ENCODE peak calls at places on chromosomes 7 and 10, in eight cellular contexts. I is NCI-H1694 treated with DMSO at 0.1 percent for 48 hours; W is Daoy; N is stimulated activated CD8-positive, alpha-beta memory T cell treated with anti-CD3 and anti-CD28 coated beads, Interleukin-4, amount 100 ng/mL, for 48 hours; U is fibroblast of lung; A is GM23248; R is colonic mucosa; F is H1. L is an unnamed sample.

GRCh38 chr7:5382281-5383041 is 41.2 kb downstream of the TNRC18 start:
- DNase-seq in R (no peak), N (no peak), I (no peak), U (no peak), F (no peak), A (peak), W (no peak), L (peak)

GRCh38 chr10:47023237-47024045 is 112.2 kb downstream of the PTPN20 start:
- DNase-seq in A (peak), W (no peak), U (no peak), R (no peak), I (no peak), F (no peak), N (peak), L (no peak)

GRCh38 chr10:46992794-46993552 is 81.7 kb downstream of the PTPN20 start:
- DNase-seq in R (peak), I (peak), N (no peak), W (peak), A (peak), F (no peak), U (peak), L (peak)

GRCh38 chr7:55427800-55428199 is 62.7 kb downstream of the LANCL2 start:
- DNase-seq in I (no peak), A (no peak), N (no peak), R (no peak), F (no peak), U (no peak), W (no peak), L (no peak)

GRCh38 chr7:98049034-98049433 is 57.6 kb upstream of the LMTK2 start:
- DNase-seq in U (no peak), F (peak), I (no peak), R (no peak), A (no peak), N (no peak), W (peak), L (no peak)

GRCh38 chr7:107147464-107148214 is 21.2 kb upstream of the HBP1 start:
- DNase-seq in F (no peak), U (peak), A (peak), I (peak), N (peak), W (peak), R (no peak), L (peak)

GRCh38 chr7:5754981-5755599 is 26.4 kb downstream of the RNF216 start:
- DNase-seq in N (no peak), U (no peak), A (no peak), F (no peak), I (peak), R (no peak), W (no peak), L (no peak)

GRCh38 chr10:113541554-113541902 is 11.3 kb upstream of the HABP2 start:
- DNase-seq in U (no peak), W (no peak), R (no peak), N (no peak), F (no peak), I (no peak), A (no peak), L (no peak)

GRCh38 chr10:103545366-103545765 is 51.9 kb downstream of the NEURL1 start:
- DNase-seq in W (no peak), U (no peak), A (no peak), N (no peak), I (no peak), R (no peak), F (no peak), L (no peak)

GRCh38 chr10:71255817-71256660 is 43.7 kb downstream of the UNC5B start:
- DNase-seq in A (peak), I (peak), R (peak), U (peak), F (no peak), N (no peak), W (peak), L (peak)

GRCh38 chr10:29908977-29909376 is 150.4 kb downstream of the JCAD start:
- DNase-seq in W (no peak), R (no peak), F (no peak), I (no peak), N (no peak), U (no peak), A (no peak), L (peak)

GRCh38 chr10:95333997-95334792 is 43.4 kb upstream of the PDLIM1 start:
- DNase-seq in F (no peak), N (no peak), I (no peak), A (peak), W (peak), U (peak), R (peak), L (peak)

GRCh38 chr7:124452176-124452575 is 313.4 kb downstream of the GPR37 start:
- DNase-seq in F (no peak), N (no peak), R (no peak), W (no peak), U (no peak), A (no peak), I (no peak), L (no peak)

GRCh38 chr7:93046641-93047040 is 71.1 kb downstream of the SAMD9 start:
- DNase-seq in F (no peak), I (no peak), N (no peak), U (no peak), R (no peak), A (no peak), W (peak), L (no peak)

GRCh38 chr10:1166828-1167275 is 110.7 kb downstream of the WDR37 start:
- DNase-seq in N (no peak), I (no peak), F (no peak), R (no peak), W (no peak), U (no peak), A (no peak), L (no peak)

L was measured in fibroblast of pulmonary artery.